ENCODE peak calls at places on chromosomes 3 and 15, in six cellular contexts. C, V, E, Y, X and B are unnamed samples.

GRCh38 chr15:95770191-95770590 is 560.3 kb upstream of the NR2F2 start:
- DNase-seq in E (no peak), C (no peak), X (no peak), Y (peak), V (no peak), B (peak)

GRCh38 chr3:15420871-15421270 is 6.5 kb downstream of the METTL6 start:
- DNase-seq in V (no peak), Y (no peak), X (peak), E (no peak), C (no peak), B (peak)

GRCh38 chr3:930866-931265 is 162.0 kb upstream of the CNTN6 start:
- DNase-seq in Y (no peak), V (no peak), E (no peak), C (no peak), X (no peak), B (no peak)

GRCh38 chr15:100733786-100734185 is 131.4 kb downstream of the ASB7 start:
- DNase-seq in V (no peak), Y (no peak), C (no peak), E (no peak), X (peak), B (peak)

GRCh38 chr3:51698209-51698608 is 8.7 kb upstream of the GRM2 start:
- DNase-seq in V (no peak), Y (no peak), E (no peak), C (no peak), X (no peak), B (no peak)

GRCh38 chr3:133973249-133973980 is 56.3 kb downstream of the SLCO2A1 start:
- DNase-seq in Y (no peak), C (no peak), V (no peak), E (no peak), X (no peak), B (no peak)

GRCh38 chr15:99437315-99438221 is 128.2 kb upstream of the MEF2A start:
- DNase-seq in X (no peak), Y (no peak), C (peak), E (no peak), V (no peak), B (no peak)

GRCh38 chr3:114274929-114275328 is 18.9 kb upstream of the TIGIT start:
- DNase-seq in Y (no peak), V (no peak), E (no peak), X (peak), C (no peak), B (peak)

GRCh38 chr15:85746641-85747040 is 48.1 kb downstream of the KLHL25 start:
- DNase-seq in V (no peak), Y (no peak), E (no peak), C (no peak), X (no peak), B (no peak)

GRCh38 chr3:190306513-190307163 is 15.6 kb downstream of the CLDN1 start:
- DNase-seq in Y (no peak), V (no peak), E (no peak), C (no peak), X (peak), B (peak)

GRCh38 chr3:77456881-77457280 is 417.0 kb downstream of the ROBO2 start:
- DNase-seq in C (no peak), E (peak), X (no peak), Y (no peak), V (no peak), B (no peak)

GRCh38 chr3:197297476-197298340 is 704 bp downstream of the DLG1 start:
- DNase-seq in V (peak), X (peak), Y (peak), E (peak), C (peak), B (peak)

GRCh38 chr3:159840900-159841299 is 147.7 kb upstream of the IL12A start:
- DNase-seq in C (no peak), Y (no peak), V (no peak), X (peak), E (no peak), B (no peak)

GRCh38 chr3:126550488-126551051 is 8.2 kb downstream of the C3orf22 start:
- DNase-seq in V (no peak), Y (no peak), X (no peak), E (no peak), C (peak), B (no peak)

GRCh38 chr3:108590443-108590842 is 921 bp downstream of the DZIP3 start:
- DNase-seq in C (no peak), X (peak), Y (no peak), E (no peak), V (no peak), B (no peak)

GRCh38 chr15:72005483-72005882 is 112.5 kb downstream of the MYO9A start:
- DNase-seq in Y (no peak), V (no peak), X (no peak), E (no peak), C (no peak), B (no peak)

GRCh38 chr15:88704791-88705768 is 66.3 kb downstream of the ISG20 start:
- DNase-seq in E (peak), V (no peak), C (peak), Y (no peak), X (peak), B (no peak)

GRCh38 chr3:71652786-71653419 is 69.4 kb upstream of the FOXP1 start:
- DNase-seq in X (peak), C (no peak), E (peak), Y (peak), V (no peak), B (peak)

GRCh38 chr3:195221876-195222617 is 48.9 kb downstream of the XXYLT1 start:
- DNase-seq in Y (no peak), E (no peak), V (no peak), X (no peak), C (no peak), B (no peak)

GRCh38 chr3:16841906-16842709 is 42.6 kb upstream of the PLCL2 start:
- DNase-seq in C (peak), X (no peak), Y (no peak), V (no peak), E (no peak), B (no peak)

GRCh38 chr15:27707216-27707710 is 391.9 kb downstream of the OCA2 start:
- DNase-seq in X (no peak), Y (no peak), C (no peak), E (no peak), V (no peak), B (no peak)

GRCh38 chr15:83733206-83733605 is 79.3 kb downstream of the ADAMTSL3 start:
- DNase-seq in X (peak), Y (no peak), E (no peak), V (no peak), C (no peak), B (peak)

GRCh38 chr15:46576611-46577010 is 941.8 kb downstream of the SQOR start:
- DNase-seq in Y (peak), V (no peak), E (no peak), C (no peak), X (peak), B (no peak)

GRCh38 chr15:83571820-83572707 is 81.9 kb upstream of the ADAMTSL3 start:
- DNase-seq in Y (no peak), E (peak), X (peak), C (no peak), V (no peak), B (peak)

GRCh38 chr3:72157782-72158638 is 373.1 kb upstream of the PROK2 start:
- DNase-seq in C (no peak), X (no peak), V (no peak), E (no peak), Y (no peak), B (no peak)

GRCh38 chr15:100194955-100195354 is 146.8 kb downstream of the ADAMTS17 start:
- DNase-seq in C (no peak), V (no peak), X (no peak), E (no peak), Y (no peak), B (no peak)

GRCh38 chr3:194588236-194588635 is 45.0 kb downstream of the TMEM44 start:
- DNase-seq in V (no peak), X (no peak), Y (no peak), C (no peak), E (no peak), B (no peak)

GRCh38 chr3:100941046-100941445 is 52.2 kb downstream of the ABI3BP start:
- DNase-seq in V (no peak), E (no peak), Y (no peak), X (no peak), C (no peak), B (no peak)

GRCh38 chr3:106457278-106458210 is 588.7 kb upstream of the CBLB start:
- DNase-seq in C (no peak), E (no peak), V (no peak), X (peak), Y (no peak), B (peak)

GRCh38 chr3:59709702-59710555 is 660.1 kb upstream of the CFAP20DC start:
- DNase-seq in X (no peak), Y (no peak), E (no peak), C (no peak), V (no peak), B (no peak)

GRCh38 chr15:52115598-52116427 is 3.2 kb upstream of the BCL2L10 start:
- DNase-seq in E (no peak), X (no peak), Y (no peak), C (no peak), V (no peak), B (peak)

GRCh38 chr3:123448503-123449091 is at the start of gene ADCY5:
- DNase-seq in C (peak), E (peak), V (no peak), X (peak), Y (no peak), B (no peak)

GRCh38 chr15:22873204-22873701 is 34.8 kb downstream of the NIPA2 start:
- DNase-seq in C (peak), X (peak), Y (peak), V (no peak), E (peak), B (peak)

GRCh38 chr3:43773273-43774104 is 82.8 kb downstream of the ABHD5 start:
- DNase-seq in X (peak), V (no peak), C (peak), E (no peak), Y (no peak), B (peak)

GRCh38 chr3:10955694-10956453 is 36.7 kb upstream of the SLC6A1 start:
- DNase-seq in E (no peak), C (no peak), Y (no peak), X (no peak), V (no peak), B (no peak)

GRCh38 chr3:137647179-137647578 is 116.9 kb upstream of the SOX14 start:
- DNase-seq in Y (no peak), C (peak), E (no peak), X (no peak), V (peak), B (no peak)

GRCh38 chr15:77143191-77143590 is 72.3 kb upstream of the TSPAN3 start:
- DNase-seq in V (no peak), Y (no peak), X (no peak), C (no peak), E (no peak), B (no peak)

GRCh38 chr15:83809345-83809744 is 155.4 kb downstream of the ADAMTSL3 start:
- DNase-seq in Y (no peak), C (no peak), V (no peak), E (no peak), X (no peak), B (no peak)

GRCh38 chr3:45552773-45553371 is 41.7 kb upstream of the LIMD1 start:
- DNase-seq in C (no peak), V (no peak), E (no peak), X (no peak), Y (no peak), B (no peak)

GRCh38 chr3:45552031-45552772 is 42.3 kb upstream of the LIMD1 start:
- DNase-seq in E (no peak), Y (no peak), C (no peak), V (no peak), X (no peak), B (no peak)

GRCh38 chr3:45555154-45555591 is 39.4 kb upstream of the LIMD1 start:
- DNase-seq in Y (peak), V (no peak), E (no peak), C (no peak), X (no peak), B (no peak)

GRCh38 chr3:45554001-45554691 is 40.4 kb upstream of the LIMD1 start:
- DNase-seq in C (no peak), X (peak), Y (no peak), V (no peak), E (no peak), B (peak)

GRCh38 chr3:45553469-45553974 is 41.0 kb upstream of the LIMD1 start:
- DNase-seq in X (peak), V (no peak), E (no peak), Y (peak), C (no peak), B (peak)
- H2AK5ac ChIP-seq in X (no peak), V (no peak), E (no peak), Y (no peak), C (no peak), B (peak)

GRCh38 chr3:170765419-170766078 is 104.4 kb downstream of the RPL22L1 start:
- DNase-seq in V (no peak), X (peak), Y (no peak), C (no peak), E (no peak), B (no peak)

GRCh38 chr3:170766253-170766652 is 103.7 kb downstream of the RPL22L1 start:
- DNase-seq in X (peak), C (no peak), E (no peak), Y (no peak), V (no peak), B (no peak)

GRCh38 chr3:170768334-170768801 is 101.6 kb downstream of the RPL22L1 start:
- DNase-seq in Y (no peak), C (no peak), E (no peak), X (peak), V (no peak), B (peak)

GRCh38 chr3:170767576-170767941 is 102.4 kb downstream of the RPL22L1 start:
- DNase-seq in V (no peak), E (no peak), X (peak), C (no peak), Y (no peak), B (no peak)

DNA sequence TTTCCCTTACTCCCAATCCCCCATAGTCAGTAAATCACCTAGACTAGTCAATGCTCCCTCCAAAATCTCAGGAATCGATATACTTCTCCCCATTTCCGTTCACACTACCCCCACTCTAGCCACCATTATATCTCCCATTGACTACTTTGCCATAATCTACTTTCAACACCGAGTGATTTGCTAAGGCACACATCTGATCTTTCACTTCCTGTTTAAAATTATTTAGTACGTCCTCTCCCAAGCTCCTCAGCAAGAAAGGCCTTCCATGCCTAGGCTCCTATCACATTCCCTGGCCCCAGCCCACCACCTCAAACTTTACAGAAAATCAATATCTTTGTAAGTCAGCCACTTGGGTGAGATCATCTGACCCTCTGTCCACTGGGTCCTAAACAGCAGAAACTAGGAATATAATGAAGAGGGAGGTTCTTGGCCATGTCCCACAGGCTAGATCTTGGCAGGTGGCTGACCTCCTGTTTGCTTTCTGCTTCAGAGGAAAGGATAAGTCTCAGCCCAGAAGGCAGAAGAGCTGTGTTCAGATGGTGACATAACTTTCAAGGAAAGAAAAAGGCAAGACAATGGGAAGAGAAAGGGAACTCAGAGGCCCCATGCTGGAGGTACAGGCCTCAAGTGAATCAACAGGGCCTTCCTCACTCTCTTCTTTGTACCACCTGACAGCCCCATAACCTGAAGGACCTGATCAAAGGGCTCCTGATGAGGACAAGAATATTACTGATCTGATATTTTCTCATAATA is 103.0 kb downstream of the RPL22L1 start:
- DNase-seq in Y (no peak), E (no peak), C (no peak), V (no peak), X (peak), B (no peak)
- H2AK5ac ChIP-seq in Y (no peak), E (no peak), C (no peak), V (no peak), X (peak), B (peak)

DNA sequence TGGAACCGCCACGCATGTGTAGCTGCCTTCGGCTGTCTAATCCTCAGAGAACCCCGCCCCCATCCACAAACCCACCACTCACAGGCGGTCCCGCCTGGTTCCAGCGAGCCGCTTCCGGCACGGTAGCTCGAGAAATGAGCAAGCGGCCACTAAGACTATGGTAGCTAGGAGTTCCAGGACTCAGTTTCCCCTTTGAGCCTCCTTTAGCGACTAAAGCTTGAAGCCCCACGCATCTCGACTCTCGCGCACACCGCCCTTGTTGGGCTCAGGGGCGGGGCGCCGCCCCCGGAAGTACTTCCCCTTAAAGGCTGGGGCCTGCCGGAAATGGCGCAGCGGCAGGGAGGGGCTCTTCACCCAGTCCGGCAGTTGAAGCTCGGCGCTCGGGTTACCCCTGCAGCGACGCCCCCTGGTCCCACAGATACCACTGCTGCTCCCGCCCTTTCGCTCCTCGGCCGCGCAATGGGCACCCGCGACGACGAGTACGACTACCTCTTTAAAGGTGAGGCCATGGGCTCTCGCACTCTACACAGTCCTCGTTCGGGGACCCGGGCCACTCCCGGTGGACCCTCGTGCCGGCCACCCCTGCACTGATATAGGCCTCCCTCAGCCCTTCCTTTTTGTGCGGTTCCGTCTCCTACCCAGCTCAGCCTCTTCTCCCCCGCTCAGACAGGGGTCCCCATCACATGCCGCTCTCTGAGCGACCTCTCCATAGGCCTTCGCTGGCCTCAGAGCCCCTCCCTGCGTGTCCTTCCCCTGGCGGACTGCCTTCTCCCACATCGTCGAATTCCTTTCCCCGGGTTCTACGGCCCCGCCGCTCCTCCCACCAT is at the start of gene RAB11A:
- DNase-seq in C (peak), X (peak), E (peak), V (peak), Y (peak), B (peak)
- H2AK5ac ChIP-seq in C (no peak), X (peak), E (peak), V (no peak), Y (peak), B (peak)

GRCh38 chr15:40090774-40091455 is 17.8 kb downstream of the BMF start:
- DNase-seq in X (no peak), E (no peak), C (no peak), Y (no peak), V (no peak), B (no peak)
- H2AK5ac ChIP-seq in X (peak), E (no peak), C (no peak), Y (peak), V (no peak), B (peak)

GRCh38 chr15:41567261-41567660 is 8.2 kb downstream of the TYRO3 start:
- DNase-seq in E (no peak), Y (no peak), C (no peak), X (no peak), V (no peak), B (no peak)
- H2AK5ac ChIP-seq in E (peak), Y (no peak), C (no peak), X (no peak), V (peak), B (peak)

GRCh38 chr3:49164983-49165720 is 979 bp downstream of the CCDC71 start:
- DNase-seq in Y (peak), C (no peak), E (no peak), V (no peak), X (peak), B (no peak)

GRCh38 chr3:49163609-49164008 is 2.5 kb downstream of the CCDC71 start:
- DNase-seq in C (no peak), V (no peak), Y (no peak), X (no peak), E (no peak), B (no peak)

GRCh38 chr3:49170744-49171118 is 667 bp upstream of the KLHDC8B start:
- DNase-seq in C (no peak), V (no peak), X (no peak), Y (no peak), E (no peak), B (no peak)

GRCh38 chr3:49165771-49166751 is at the start of gene CCDC71:
- DNase-seq in Y (peak), C (peak), X (peak), E (no peak), V (peak), B (peak)

GRCh38 chr3:49166752-49167556 is 823 bp upstream of the CCDC71 start:
- DNase-seq in Y (no peak), C (no peak), E (no peak), V (no peak), X (no peak), B (no peak)
- H2AK5ac ChIP-seq in Y (no peak), C (no peak), E (peak), V (no peak), X (peak), B (peak)

DNA sequence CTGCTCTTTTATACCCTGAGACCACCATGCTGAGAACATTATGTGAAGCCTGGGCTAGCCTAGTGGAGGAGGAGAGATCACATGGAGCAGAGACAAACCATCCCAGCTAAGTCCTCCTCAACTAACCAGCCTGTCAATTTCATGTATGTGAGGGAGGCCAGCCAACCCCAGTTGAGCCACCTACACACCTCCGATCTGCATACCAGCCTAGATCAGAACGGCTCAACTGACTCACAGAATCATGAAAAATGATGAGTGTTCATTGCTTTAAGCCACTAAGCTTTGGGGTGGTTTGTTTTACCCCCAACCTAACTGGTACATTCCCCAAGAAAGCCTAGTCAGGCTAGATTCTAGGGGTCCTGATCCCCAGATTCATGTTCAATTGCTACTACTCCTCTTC is 19.4 kb upstream of the CA12 start:
- DNase-seq in V (no peak), X (no peak), C (no peak), Y (no peak), E (no peak), B (no peak)
- H2AK5ac ChIP-seq in V (peak), X (peak), C (no peak), Y (no peak), E (no peak), B (peak)

DNA sequence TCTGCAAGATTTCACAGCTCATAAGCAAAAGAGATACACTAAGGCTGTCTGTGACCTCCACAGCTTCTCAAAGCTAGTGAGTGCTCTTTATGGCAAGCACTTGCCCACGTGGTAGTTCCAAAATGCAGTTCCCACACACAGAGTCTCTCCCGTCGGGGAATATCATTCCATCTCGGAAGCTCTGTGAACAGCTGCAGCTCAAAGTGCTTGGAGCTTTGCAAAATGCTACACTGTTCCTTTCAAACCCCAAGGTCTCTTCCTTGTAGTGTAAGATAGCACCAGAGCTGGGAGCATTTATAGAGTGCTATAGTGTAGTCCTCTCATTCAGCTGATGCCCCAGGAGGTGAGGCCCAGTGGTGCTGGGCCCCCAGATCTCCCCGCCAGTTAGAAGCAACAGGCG is 36.1 kb downstream of the ST6GAL1 start:
- DNase-seq in Y (no peak), E (no peak), C (no peak), V (no peak), X (no peak), B (no peak)
- H2AK5ac ChIP-seq in Y (no peak), E (no peak), C (no peak), V (no peak), X (no peak), B (no peak)